ENCODE peak calls at places on chromosomes 6 and 20, in nine cellular contexts. One of them, this sample, is unnamed.

GRCh38 chr20:53582574-53583351 is 10.9 kb downstream of the ZNF217 start:
- DNase-seq in ovary: no peak
- DNase-seq in mesothelial cell of epicardium: no peak
- DNase-seq in ureter: no peak
- DNase-seq in amniotic epithelial cell: peak; percentile 98
- DNase-seq in activated CD4-positive, alpha-beta memory T cell treated with anti-CD3 and anti-CD28 coated beads for 36 hours: peak; percentile 71
- DNase-seq in A549: peak; percentile 71
- DNase-seq in cardiac fibroblast: peak; percentile 99
- DNase-seq in NCI-H1694 treated with DMSO at 0.1 percent for 48 hours: no peak
- DNase-seq in this sample: peak; percentile 46

GRCh38 chr6:150157076-150157475 is 14.2 kb downstream of the PPP1R14C start:
- DNase-seq in ovary: no peak
- DNase-seq in mesothelial cell of epicardium: no peak
- DNase-seq in ureter: no peak
- DNase-seq in amniotic epithelial cell: no peak
- DNase-seq in activated CD4-positive, alpha-beta memory T cell treated with anti-CD3 and anti-CD28 coated beads for 36 hours: no peak
- DNase-seq in A549: no peak
- DNase-seq in cardiac fibroblast: no peak
- DNase-seq in NCI-H1694 treated with DMSO at 0.1 percent for 48 hours: no peak
- DNase-seq in this sample: no peak

GRCh38 chr6:1665214-1665613 is 55.5 kb downstream of the FOXC1 start:
- DNase-seq in ovary: no peak
- DNase-seq in mesothelial cell of epicardium: no peak
- DNase-seq in ureter: no peak
- DNase-seq in amniotic epithelial cell: no peak
- DNase-seq in activated CD4-positive, alpha-beta memory T cell treated with anti-CD3 and anti-CD28 coated beads for 36 hours: no peak
- DNase-seq in A549: no peak
- DNase-seq in cardiac fibroblast: no peak
- DNase-seq in NCI-H1694 treated with DMSO at 0.1 percent for 48 hours: no peak
- DNase-seq in this sample: no peak

GRCh38 chr6:163860194-163861081 is 445.9 kb downstream of the QKI start:
- DNase-seq in ovary: no peak
- DNase-seq in mesothelial cell of epicardium: no peak
- DNase-seq in ureter: no peak
- DNase-seq in amniotic epithelial cell: peak; percentile 19
- DNase-seq in activated CD4-positive, alpha-beta memory T cell treated with anti-CD3 and anti-CD28 coated beads for 36 hours: no peak
- DNase-seq in A549: no peak
- DNase-seq in cardiac fibroblast: peak; percentile 9
- DNase-seq in NCI-H1694 treated with DMSO at 0.1 percent for 48 hours: no peak
- DNase-seq in this sample: no peak

GRCh38 chr6:136607204-136607931 is 57.1 kb upstream of the MAP7 start:
- DNase-seq in ovary: no peak
- DNase-seq in mesothelial cell of epicardium: no peak
- DNase-seq in ureter: no peak
- DNase-seq in amniotic epithelial cell: peak; percentile 85
- DNase-seq in activated CD4-positive, alpha-beta memory T cell treated with anti-CD3 and anti-CD28 coated beads for 36 hours: no peak
- DNase-seq in A549: no peak
- DNase-seq in cardiac fibroblast: peak; percentile 31
- DNase-seq in NCI-H1694 treated with DMSO at 0.1 percent for 48 hours: peak; percentile 6
- DNase-seq in this sample: no peak

GRCh38 chr6:11770546-11771466 is 7.8 kb downstream of the ADTRP start:
- DNase-seq in ovary: peak; percentile 79
- DNase-seq in mesothelial cell of epicardium: no peak
- DNase-seq in ureter: peak; percentile 86
- DNase-seq in amniotic epithelial cell: peak; percentile 100
- DNase-seq in activated CD4-positive, alpha-beta memory T cell treated with anti-CD3 and anti-CD28 coated beads for 36 hours: no peak
- DNase-seq in A549: peak; percentile 92
- DNase-seq in cardiac fibroblast: peak; percentile 100
- DNase-seq in NCI-H1694 treated with DMSO at 0.1 percent for 48 hours: no peak
- DNase-seq in this sample: peak; percentile 99

GRCh38 chr20:53852025-53852424 is 218.4 kb downstream of the BCAS1 start:
- DNase-seq in ovary: no peak
- DNase-seq in mesothelial cell of epicardium: no peak
- DNase-seq in ureter: no peak
- DNase-seq in amniotic epithelial cell: no peak
- DNase-seq in activated CD4-positive, alpha-beta memory T cell treated with anti-CD3 and anti-CD28 coated beads for 36 hours: no peak
- DNase-seq in A549: no peak
- DNase-seq in cardiac fibroblast: no peak
- DNase-seq in NCI-H1694 treated with DMSO at 0.1 percent for 48 hours: no peak
- DNase-seq in this sample: no peak

GRCh38 chr6:43907789-43908472 is 137.9 kb downstream of the VEGFA start:
- DNase-seq in ovary: no peak
- DNase-seq in mesothelial cell of epicardium: no peak
- DNase-seq in ureter: no peak
- DNase-seq in amniotic epithelial cell: no peak
- DNase-seq in activated CD4-positive, alpha-beta memory T cell treated with anti-CD3 and anti-CD28 coated beads for 36 hours: no peak
- DNase-seq in A549: no peak
- DNase-seq in cardiac fibroblast: no peak
- DNase-seq in NCI-H1694 treated with DMSO at 0.1 percent for 48 hours: no peak
- DNase-seq in this sample: no peak

GRCh38 chr6:44105993-44106740 is 21.1 kb downstream of the MRPL14 start:
- DNase-seq in ovary: no peak
- DNase-seq in mesothelial cell of epicardium: no peak
- DNase-seq in ureter: no peak
- DNase-seq in amniotic epithelial cell: peak; percentile 53
- DNase-seq in activated CD4-positive, alpha-beta memory T cell treated with anti-CD3 and anti-CD28 coated beads for 36 hours: no peak
- DNase-seq in A549: no peak
- DNase-seq in cardiac fibroblast: no peak
- DNase-seq in NCI-H1694 treated with DMSO at 0.1 percent for 48 hours: no peak
- DNase-seq in this sample: no peak

GRCh38 chr6:75747371-75747984 is 1.6 kb upstream of the MYO6 start:
- DNase-seq in ovary: no peak
- DNase-seq in mesothelial cell of epicardium: no peak
- DNase-seq in ureter: no peak
- DNase-seq in amniotic epithelial cell: no peak
- DNase-seq in activated CD4-positive, alpha-beta memory T cell treated with anti-CD3 and anti-CD28 coated beads for 36 hours: no peak
- DNase-seq in A549: no peak
- DNase-seq in cardiac fibroblast: no peak
- DNase-seq in NCI-H1694 treated with DMSO at 0.1 percent for 48 hours: no peak
- DNase-seq in this sample: no peak

GRCh38 chr20:13139459-13140150 is 81.5 kb upstream of the ISM1 start:
- DNase-seq in ovary: no peak
- DNase-seq in mesothelial cell of epicardium: no peak
- DNase-seq in ureter: no peak
- DNase-seq in amniotic epithelial cell: no peak
- DNase-seq in activated CD4-positive, alpha-beta memory T cell treated with anti-CD3 and anti-CD28 coated beads for 36 hours: no peak
- DNase-seq in A549: no peak
- DNase-seq in cardiac fibroblast: peak; percentile 3
- DNase-seq in NCI-H1694 treated with DMSO at 0.1 percent for 48 hours: no peak
- DNase-seq in this sample: no peak

GRCh38 chr6:55469829-55470438 is 109.1 kb downstream of the HMGCLL1 start:
- DNase-seq in ovary: no peak
- DNase-seq in mesothelial cell of epicardium: no peak
- DNase-seq in ureter: no peak
- DNase-seq in amniotic epithelial cell: no peak
- DNase-seq in activated CD4-positive, alpha-beta memory T cell treated with anti-CD3 and anti-CD28 coated beads for 36 hours: no peak
- DNase-seq in A549: no peak
- DNase-seq in cardiac fibroblast: peak; percentile 42
- DNase-seq in NCI-H1694 treated with DMSO at 0.1 percent for 48 hours: no peak
- DNase-seq in this sample: no peak

GRCh38 chr6:158813032-158813431 is 6.1 kb downstream of the EZR start:
- DNase-seq in ovary: no peak
- DNase-seq in mesothelial cell of epicardium: no peak
- DNase-seq in ureter: no peak
- DNase-seq in amniotic epithelial cell: no peak
- DNase-seq in activated CD4-positive, alpha-beta memory T cell treated with anti-CD3 and anti-CD28 coated beads for 36 hours: peak; percentile 39
- DNase-seq in A549: no peak
- DNase-seq in cardiac fibroblast: no peak
- DNase-seq in NCI-H1694 treated with DMSO at 0.1 percent for 48 hours: no peak
- DNase-seq in this sample: no peak

GRCh38 chr20:54688476-54688875 is 213.1 kb downstream of the DOK5 start:
- DNase-seq in ovary: no peak
- DNase-seq in mesothelial cell of epicardium: no peak
- DNase-seq in ureter: no peak
- DNase-seq in amniotic epithelial cell: no peak
- DNase-seq in activated CD4-positive, alpha-beta memory T cell treated with anti-CD3 and anti-CD28 coated beads for 36 hours: no peak
- DNase-seq in A549: no peak
- DNase-seq in cardiac fibroblast: no peak
- DNase-seq in NCI-H1694 treated with DMSO at 0.1 percent for 48 hours: no peak
- DNase-seq in this sample: no peak

GRCh38 chr6:131657630-131658111 is 20.6 kb downstream of the ENPP3 start:
- DNase-seq in ovary: no peak
- DNase-seq in mesothelial cell of epicardium: no peak
- DNase-seq in ureter: no peak
- DNase-seq in amniotic epithelial cell: peak; percentile 97
- DNase-seq in activated CD4-positive, alpha-beta memory T cell treated with anti-CD3 and anti-CD28 coated beads for 36 hours: no peak
- DNase-seq in A549: no peak
- DNase-seq in cardiac fibroblast: peak; percentile 48
- DNase-seq in NCI-H1694 treated with DMSO at 0.1 percent for 48 hours: no peak
- DNase-seq in this sample: no peak

GRCh38 chr6:38493929-38494547 is 145.7 kb downstream of the BTBD9 start:
- DNase-seq in ovary: peak; percentile 71
- DNase-seq in mesothelial cell of epicardium: peak; percentile 67
- DNase-seq in ureter: peak; percentile 83
- DNase-seq in amniotic epithelial cell: peak; percentile 62
- DNase-seq in activated CD4-positive, alpha-beta memory T cell treated with anti-CD3 and anti-CD28 coated beads for 36 hours: peak; percentile 88
- DNase-seq in A549: peak; percentile 67
- DNase-seq in cardiac fibroblast: peak; percentile 86
- DNase-seq in NCI-H1694 treated with DMSO at 0.1 percent for 48 hours: peak; percentile 54
- DNase-seq in this sample: peak; percentile 56

GRCh38 chr6:112163295-112164257 is 76.2 kb downstream of the FAM229B start:
- DNase-seq in ovary: peak; percentile 56
- DNase-seq in mesothelial cell of epicardium: peak; percentile 35
- DNase-seq in ureter: peak; percentile 65
- DNase-seq in amniotic epithelial cell: peak; percentile 42
- DNase-seq in activated CD4-positive, alpha-beta memory T cell treated with anti-CD3 and anti-CD28 coated beads for 36 hours: peak; percentile 88
- DNase-seq in A549: peak; percentile 45
- DNase-seq in cardiac fibroblast: peak; percentile 50
- DNase-seq in NCI-H1694 treated with DMSO at 0.1 percent for 48 hours: peak; percentile 52
- DNase-seq in this sample: no peak

This sample was measured in foreskin melanocyte.